ENCODE peak calls at places on chromosomes 13 and 19, in eight cellular contexts. T is CD4-positive, CD25-positive, alpha-beta regulatory T cell; F is thoracic aorta; K is ovary; C is GM23338; X is RWPE2; A is A549; Z is PC-3. Y is an unnamed sample.

GRCh38 chr13:83220241-83220640 is 662.0 kb downstream of the SLITRK1 start:
- DNase-seq in K (no peak), F (no peak), C (no peak), Z (peak; percentile 5), X (no peak), A (no peak), T (no peak), Y (peak; percentile 19)

GRCh38 chr13:97640236-97640635 is 206.3 kb downstream of the RAP2A start:
- DNase-seq in A (no peak), F (no peak), Z (no peak), C (no peak), X (no peak), K (no peak), T (no peak), Y (no peak)

GRCh38 chr19:8174706-8175105 is 25.3 kb upstream of the FBN3 start:
- DNase-seq in K (no peak), T (no peak), A (no peak), C (no peak), Z (peak; percentile 77), X (peak; percentile 63), F (no peak), Y (no peak)

GRCh38 chr19:41296323-41296935 is 13.5 kb upstream of the CCDC97 start:
- DNase-seq in Z (peak; percentile 60), A (no peak), T (no peak), C (no peak), K (no peak), X (no peak), F (no peak), Y (no peak)

GRCh38 chr19:43940719-43941118 is 5.6 kb upstream of the ZNF45 start:
- DNase-seq in K (no peak), T (no peak), X (no peak), Z (no peak), A (no peak), C (no peak), F (no peak), Y (no peak)

GRCh38 chr19:55621673-55622231 is 2.6 kb downstream of the ZNF784 start:
- DNase-seq in A (no peak), Z (no peak), C (no peak), T (no peak), F (no peak), K (peak; percentile 52), X (no peak), Y (no peak)

GRCh38 chr13:21812192-21812626 is 141.3 kb downstream of the FGF9 start:
- DNase-seq in F (no peak), C (no peak), Z (no peak), K (no peak), X (no peak), A (no peak), T (no peak), Y (no peak)

GRCh38 chr13:92407858-92408257 is 818.7 kb upstream of the GPC6 start:
- DNase-seq in Z (no peak), A (no peak), F (no peak), T (no peak), K (no peak), C (peak; percentile 41), X (no peak), Y (no peak)

GRCh38 chr19:39397360-39398296 is 6.5 kb downstream of the MED29 start:
- DNase-seq in A (peak; percentile 98), K (peak; percentile 81), T (peak; percentile 84), F (no peak), X (no peak), C (peak; percentile 93), Z (peak; percentile 78), Y (peak; percentile 94)

GRCh38 chr13:44142911-44143665 is 230.5 kb upstream of the SERP2 start:
- DNase-seq in F (no peak), K (no peak), Z (peak; percentile 68), X (no peak), A (peak; percentile 66), C (no peak), T (no peak), Y (no peak)

GRCh38 chr19:35731353-35731752 is 10.9 kb downstream of the IGFLR1 start:
- DNase-seq in F (no peak), Z (peak; percentile 2), C (no peak), X (no peak), T (no peak), K (no peak), A (no peak), Y (no peak)

GRCh38 chr19:32458500-32459123 is 53.0 kb downstream of the DPY19L3 start:
- DNase-seq in C (no peak), K (no peak), T (no peak), Z (no peak), A (no peak), X (no peak), F (no peak), Y (no peak)

GRCh38 chr19:2166741-2167738 is 3.3 kb downstream of the DOT1L start:
- DNase-seq in F (peak; percentile 75), K (peak; percentile 69), A (peak; percentile 59), C (peak; percentile 45), X (no peak), T (no peak), Z (peak; percentile 70), Y (peak; percentile 80)

GRCh38 chr19:2167896-2168618 is 4.3 kb downstream of the DOT1L start:
- DNase-seq in Z (peak; percentile 23), C (no peak), T (no peak), F (peak; percentile 71), A (peak; percentile 50), X (no peak), K (no peak), Y (peak; percentile 42)

GRCh38 chr19:2170219-2170618 is 6.5 kb downstream of the DOT1L start:
- DNase-seq in A (no peak), F (no peak), T (no peak), K (no peak), X (no peak), C (no peak), Z (no peak), Y (no peak)

GRCh38 chr19:2170987-2171348 is 7.2 kb downstream of the DOT1L start:
- DNase-seq in X (no peak), K (no peak), C (no peak), T (no peak), Z (no peak), F (no peak), A (no peak), Y (no peak)

DNA sequence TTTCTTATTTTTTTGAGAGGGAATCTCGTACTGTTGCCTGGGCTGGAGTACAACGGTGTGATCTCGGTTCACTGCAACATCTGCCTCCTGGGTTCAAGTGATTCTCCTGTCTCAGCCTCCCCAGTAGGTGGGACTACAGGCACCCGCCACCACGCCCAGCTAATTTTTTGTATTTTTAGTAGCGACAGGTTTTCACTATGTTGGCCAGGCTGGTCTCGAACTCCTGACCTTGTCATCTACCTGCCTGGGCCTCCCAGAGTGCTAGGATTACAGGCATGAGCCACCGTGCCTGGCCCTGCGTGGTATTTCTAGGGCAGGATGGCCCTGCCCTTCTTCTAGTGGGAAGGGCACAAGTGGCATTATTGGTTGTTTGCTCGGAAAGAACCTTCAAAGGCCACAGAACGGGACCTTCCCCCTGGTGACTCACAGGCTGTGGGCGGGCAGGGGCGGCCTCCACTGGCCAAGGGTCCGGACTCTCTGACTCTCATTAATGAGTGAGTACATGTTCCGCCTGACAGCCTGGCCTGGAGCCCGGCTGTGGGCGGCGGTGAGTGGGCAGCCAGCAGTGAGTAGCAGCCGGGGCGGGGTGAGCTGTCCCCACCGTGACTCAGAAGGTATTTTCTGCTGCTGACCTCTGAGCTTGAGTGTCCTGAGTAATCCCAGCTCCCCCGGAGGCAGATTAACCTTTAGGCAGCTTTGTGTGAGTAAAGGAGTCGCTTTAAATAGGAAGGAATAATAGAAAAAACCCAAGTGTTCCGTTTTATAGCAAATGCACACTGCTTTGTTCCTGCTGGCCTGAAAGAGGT is 5.1 kb downstream of the DOT1L start:
- DNase-seq in X (peak; percentile 95), A (peak; percentile 98), K (peak; percentile 91), F (peak; percentile 99), T (peak; percentile 44), Z (peak; percentile 97), C (no peak), Y (peak; percentile 98)
- H3K4me1 ChIP-seq in X (peaks cover 28% of the 10 kb centered on the region), A (peaks cover 61% of the 10 kb centered on the region), K (peaks cover 41% of the 10 kb centered on the region), F (peaks cover 48% of the 10 kb centered on the region), T (peaks cover 62% of the 10 kb centered on the region), Z (peaks cover 38% of the 10 kb centered on the region), C (peaks cover 19% of the 10 kb centered on the region), Y (peaks cover 61% of the 10 kb centered on the region)

GRCh38 chr13:106500450-106500849 is 35.0 kb downstream of the EFNB2 start:
- DNase-seq in T (no peak), Z (no peak), C (no peak), A (no peak), K (no peak), F (no peak), X (no peak), Y (no peak)

GRCh38 chr13:106506286-106506685 is 29.2 kb downstream of the EFNB2 start:
- DNase-seq in F (no peak), X (no peak), Z (no peak), K (no peak), T (no peak), A (no peak), C (no peak), Y (no peak)

GRCh38 chr13:106505295-106505694 is 30.2 kb downstream of the EFNB2 start:
- DNase-seq in K (no peak), F (no peak), C (no peak), T (no peak), X (no peak), A (no peak), Z (no peak), Y (no peak)

GRCh38 chr13:106503272-106503671 is 32.2 kb downstream of the EFNB2 start:
- DNase-seq in Z (no peak), C (no peak), X (no peak), T (no peak), K (no peak), F (no peak), A (no peak), Y (no peak)

DNA sequence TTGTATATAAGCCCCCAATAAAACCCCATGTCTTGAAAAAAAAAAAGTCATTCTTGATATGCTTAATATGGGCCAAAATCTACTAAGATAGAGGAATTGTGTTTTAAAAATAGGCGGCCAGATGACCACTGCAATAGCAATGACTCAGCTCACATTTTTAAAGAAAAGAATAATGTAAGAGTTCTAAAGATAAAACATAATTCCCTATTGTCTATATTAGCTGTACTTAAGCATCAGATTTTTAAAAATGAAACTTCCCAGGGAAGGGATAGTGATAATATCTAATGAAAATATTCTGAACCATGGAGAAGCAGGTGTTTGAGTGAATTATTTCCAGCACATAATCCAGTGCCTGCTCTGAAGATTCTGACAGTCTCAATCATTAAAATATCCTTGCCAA is 31.7 kb downstream of the EFNB2 start:
- DNase-seq in C (no peak), T (no peak), K (no peak), X (no peak), F (no peak), A (no peak), Z (no peak), Y (peak; percentile 20)
- H3K4me1 ChIP-seq in C (peaks cover 31% of the 10 kb centered on the region), T (no peaks in the 10 kb centered on the region), K (no peaks in the 10 kb centered on the region), X (peaks cover 36% of the 10 kb centered on the region), F (peaks cover 4% of the 10 kb centered on the region), A (peaks cover 8% of the 10 kb centered on the region), Z (peaks cover 12% of the 10 kb centered on the region), Y (peaks cover 7% of the 10 kb centered on the region)

GRCh38 chr13:38697197-38697596 is 10.3 kb downstream of the FREM2 start:
- DNase-seq in C (no peak), Z (no peak), K (no peak), A (no peak), F (no peak), X (no peak), T (no peak), Y (no peak)
- H3K4me1 ChIP-seq in C (peaks cover 12% of the 10 kb centered on the region), Z (no peaks in the 10 kb centered on the region), K (no peaks in the 10 kb centered on the region), A (no peaks in the 10 kb centered on the region), F (no peaks in the 10 kb centered on the region), X (no peaks in the 10 kb centered on the region), T (no peaks in the 10 kb centered on the region), Y (no peaks in the 10 kb centered on the region)

DNA sequence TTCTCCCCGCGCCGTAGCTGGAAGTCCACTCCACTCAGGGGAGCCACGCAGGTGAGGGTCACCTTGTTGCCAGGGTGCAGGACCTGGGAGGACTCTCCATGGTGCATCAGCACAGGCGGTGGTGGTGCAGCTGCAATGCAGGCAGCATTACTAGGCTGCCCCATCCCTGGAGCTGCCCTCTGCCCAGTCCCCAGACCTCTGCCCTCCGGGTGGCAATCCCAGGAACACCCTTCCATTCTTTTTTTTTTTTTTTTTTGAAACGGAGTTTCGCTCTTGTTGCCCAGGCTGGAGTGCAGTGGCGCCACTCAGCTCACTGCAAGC is 1.8 kb downstream of the A1BG start:
- DNase-seq in Z (no peak), T (no peak), F (no peak), A (no peak), X (no peak), K (no peak), C (no peak), Y (no peak)
- H3K4me1 ChIP-seq in Z (no peaks in the 10 kb centered on the region), T (peaks cover 27% of the 10 kb centered on the region), F (no peaks in the 10 kb centered on the region), A (peaks cover 8% of the 10 kb centered on the region), X (peaks cover 5% of the 10 kb centered on the region), K (no peaks in the 10 kb centered on the region), C (no peaks in the 10 kb centered on the region), Y (peaks cover 22% of the 10 kb centered on the region)

Y was measured in adipocyte.